ENCODE peak calls at places on chromosomes 12 and 14, in eight cellular contexts. A is T follicular helper cell; O is central memory CD4-positive, alpha-beta T cell; V is NCI-H446 treated with DMSO at 0.1 percent for 48 hours; M is fibroblast of gingiva; D is erythroblast; K is MM.1S; N is GM04503. Z is an unnamed sample.

GRCh38 chr14:39665084-39665483 is 232.9 kb upstream of the FBXO33 start:
- DNase-seq in O (no peak), V (no peak), D (no peak), K (no peak), N (no peak), M (no peak), A (no peak), Z (no peak)

GRCh38 chr12:15984097-15984800 is 73.1 kb downstream of the DERA start:
- DNase-seq in K (no peak), D (no peak), M (no peak), O (no peak), V (no peak), N (no peak), A (no peak), Z (no peak)

GRCh38 chr12:110367209-110367864 is 36.2 kb downstream of the ANAPC7 start:
- DNase-seq in K (no peak), O (no peak), M (no peak), N (no peak), A (no peak), D (no peak), V (peak), Z (no peak)

GRCh38 chr14:88870777-88871176 is 46.3 kb downstream of the TTC8 start:
- DNase-seq in M (no peak), O (no peak), D (no peak), A (no peak), N (no peak), V (no peak), K (no peak), Z (no peak)

GRCh38 chr12:122106891-122107660 is 28.5 kb downstream of the MLXIP start:
- DNase-seq in V (no peak), K (no peak), A (no peak), M (no peak), D (no peak), N (no peak), O (no peak), Z (no peak)

GRCh38 chr14:100327128-100327527 is 4.0 kb downstream of the SLC25A47 start:
- DNase-seq in M (no peak), V (no peak), K (no peak), O (no peak), D (no peak), A (no peak), N (no peak), Z (no peak)

GRCh38 chr14:103112488-103113243 is 10.6 kb upstream of the TNFAIP2 start:
- DNase-seq in V (no peak), D (no peak), K (no peak), A (no peak), N (no peak), O (no peak), M (no peak), Z (no peak)

GRCh38 chr14:22945642-22946041 is 11.2 kb downstream of the HAUS4 start:
- DNase-seq in O (no peak), A (no peak), K (no peak), M (no peak), D (no peak), V (no peak), N (no peak), Z (no peak)

GRCh38 chr12:55795950-55796349 is 21.6 kb downstream of the SARNP start:
- DNase-seq in A (no peak), D (no peak), V (no peak), O (no peak), K (no peak), N (no peak), M (no peak), Z (no peak)

GRCh38 chr14:56650075-56650474 is 70.5 kb downstream of the TMEM260 start:
- DNase-seq in D (no peak), A (no peak), K (no peak), O (no peak), V (peak), M (no peak), N (no peak), Z (no peak)

GRCh38 chr12:131038961-131039360 is 85.3 kb downstream of the ADGRD1 start:
- DNase-seq in M (no peak), K (no peak), N (no peak), O (no peak), V (no peak), A (no peak), D (no peak), Z (no peak)

GRCh38 chr12:110339184-110339952 is 58.3 kb downstream of the ATP2A2 start:
- DNase-seq in N (no peak), D (no peak), V (no peak), K (no peak), A (no peak), O (no peak), M (no peak), Z (no peak)

GRCh38 chr12:24643120-24644119 is 305.5 kb downstream of the BCAT1 start:
- DNase-seq in A (no peak), N (no peak), V (no peak), D (no peak), K (no peak), O (no peak), M (no peak), Z (no peak)

GRCh38 chr14:68910540-68910939 is 68.6 kb downstream of the ACTN1 start:
- DNase-seq in V (no peak), M (no peak), D (no peak), N (no peak), K (no peak), O (no peak), A (no peak), Z (no peak)

GRCh38 chr12:89889051-89889450 is 180.4 kb upstream of the ATP2B1 start:
- DNase-seq in V (no peak), D (no peak), N (no peak), K (no peak), A (no peak), O (no peak), M (peak), Z (no peak)

GRCh38 chr12:124277394-124278222 is 17.3 kb upstream of the RFLNA start:
- DNase-seq in O (no peak), K (peak), A (no peak), D (no peak), M (no peak), N (no peak), V (no peak), Z (no peak)

GRCh38 chr12:119949145-119949544 is 39.9 kb upstream of the BICDL1 start:
- DNase-seq in N (no peak), K (no peak), O (no peak), V (no peak), D (no peak), M (no peak), A (no peak), Z (no peak)

GRCh38 chr12:67981236-67982164 is 7.7 kb upstream of the IFNG-AS1 start:
- DNase-seq in M (peak), O (no peak), V (no peak), N (peak), K (no peak), D (no peak), A (no peak), Z (no peak)

GRCh38 chr12:114681149-114681849 is 2.7 kb downstream of the TBX3 start:
- DNase-seq in A (no peak), D (no peak), V (no peak), M (peak), O (no peak), K (no peak), N (no peak), Z (no peak)

GRCh38 chr12:54933381-54933780 is 51.2 kb downstream of the TESPA1 start:
- DNase-seq in M (no peak), N (no peak), O (peak), K (peak), D (peak), A (no peak), V (no peak), Z (no peak)

GRCh38 chr14:101110729-101111619 is 207.5 kb upstream of the RTL1 start:
- DNase-seq in V (no peak), D (no peak), M (no peak), A (no peak), N (no peak), O (no peak), K (no peak), Z (no peak)